ENCODE peak calls at places on chromosome 18, in seven cellular contexts. F, M, U, X, A, Y and D are unnamed samples.

GRCh38 chr18:58965930-58966662 is 101.4 kb downstream of the ZNF532 start:
- DNase-seq in F (peak), M (no peak), U (no peak), X (no peak), A (no peak), Y (no peak), D (no peak)

GRCh38 chr18:25826377-25826776 is 264.0 kb downstream of the SS18 start:
- DNase-seq in F (no peak), M (no peak), U (no peak), X (no peak), A (no peak), Y (no peak), D (no peak)

GRCh38 chr18:48342125-48342524 is 67.1 kb downstream of the ZBTB7C start:
- DNase-seq in F (no peak), M (no peak), U (no peak), X (no peak), A (no peak), Y (no peak), D (no peak)

GRCh38 chr18:62347091-62347506 is 22.0 kb downstream of the TNFRSF11A start:
- DNase-seq in F (no peak), M (no peak), U (no peak), X (no peak), A (peak), Y (no peak), D (no peak)

GRCh38 chr18:79123948-79124347 is 54.8 kb downstream of the ATP9B start:
- DNase-seq in F (no peak), M (no peak), U (no peak), X (no peak), A (no peak), Y (no peak), D (no peak)

GRCh38 chr18:12973562-12974213 is 17.5 kb upstream of the CEP192 start:
- DNase-seq in F (no peak), M (no peak), U (no peak), X (no peak), A (peak), Y (no peak), D (no peak)

GRCh38 chr18:13612111-13612997 is 114.0 kb downstream of the FAM210A start:
- DNase-seq in F (no peak), M (no peak), U (no peak), X (peak), A (no peak), Y (peak), D (no peak)

GRCh38 chr18:7615840-7616239 is 48.7 kb downstream of the PTPRM start:
- DNase-seq in F (no peak), M (no peak), U (no peak), X (no peak), A (no peak), Y (no peak), D (no peak)

GRCh38 chr18:55290898-55291297 is 297.1 kb downstream of the TCF4 start:
- DNase-seq in F (no peak), M (no peak), U (no peak), X (no peak), A (peak), Y (no peak), D (no peak)

GRCh38 chr18:73980289-73980979 is 167.2 kb downstream of the FBXO15 start:
- DNase-seq in F (no peak), M (peak), U (no peak), X (no peak), A (peak), Y (no peak), D (no peak)

GRCh38 chr18:32893915-32894314 is 121.1 kb upstream of the KLHL14 start:
- DNase-seq in F (no peak), M (no peak), U (no peak), X (peak), A (peak), Y (no peak), D (no peak)
- TF ChIP-seq CTCF in F (peak), M (peak), U (peak), X (peak), A (peak), Y (no peak), D (no peak)

GRCh38 chr18:65968605-65969004 is 217.8 kb downstream of the CDH7 start:
- DNase-seq in F (no peak), M (no peak), U (no peak), X (no peak), A (no peak), Y (no peak), D (no peak)
- TF ChIP-seq CTCF in F (peak), M (peak), U (peak), X (peak), A (peak), Y (no peak), D (no peak)

DNA sequence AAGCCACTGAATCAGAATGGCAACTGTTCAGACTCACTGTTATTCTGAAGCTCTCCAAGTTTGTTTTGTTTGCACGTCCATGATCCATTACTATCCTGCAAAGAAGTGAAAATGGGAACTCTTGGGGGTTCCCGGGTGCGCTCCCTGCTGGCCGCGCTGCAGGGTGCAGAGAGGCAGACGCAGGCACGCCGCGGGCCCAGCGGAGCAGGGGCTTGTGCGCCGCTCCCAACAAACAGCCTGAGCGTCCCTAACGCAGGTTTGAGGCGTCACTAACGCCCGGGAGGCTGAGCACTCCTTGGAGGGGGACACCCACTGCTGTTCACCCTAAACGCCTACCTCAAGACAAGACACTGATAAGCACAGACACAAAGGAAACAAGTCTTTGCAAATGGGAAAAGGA is 14.3 kb upstream of the PIEZO2 start:
- DNase-seq in F (no peak), M (peak), U (no peak), X (peak), A (peak), Y (no peak), D (no peak)
- TF ChIP-seq CTCF in F (peak), M (peak), U (peak), X (peak), A (peak), Y (no peak), D (no peak)

GRCh38 chr18:72530622-72531021 is 13.5 kb downstream of the CBLN2 start:
- DNase-seq in F (no peak), M (no peak), U (no peak), X (no peak), A (peak), Y (no peak), D (no peak)
- TF ChIP-seq CTCF in F (no peak), M (peak), U (peak), X (no peak), A (peak), Y (no peak), D (no peak)